ENCODE peak calls at places on chromosomes 13 and 19, in nine cellular contexts. S is stimulated activated CD4-positive, alpha-beta T cell treated with anti-CD3 and anti-CD28 coated beads, Interleukin-15, amount 100 ng/mL, for 1 hour; D is activated CD8-positive, alpha-beta T cell treated with anti-CD3 and anti-CD28 coated beads for 36 hours; J is NCI-H2081; I is COR-L47; U is RWPE1; A is HFF-Myc; P is heart left ventricle; V is hepatocyte. F is an unnamed sample.

GRCh38 chr13:112875627-112876026 is 93.4 kb upstream of the MCF2L start:
- DNase-seq in V (no peak), D (no peak), U (no peak), S (no peak), I (no peak), P (no peak), A (no peak), J (no peak), F (no peak)

GRCh38 chr13:79141082-79141481 is 265.0 kb downstream of the RBM26 start:
- DNase-seq in U (no peak), J (peak), A (no peak), P (no peak), D (no peak), V (no peak), I (no peak), S (no peak), F (no peak)

GRCh38 chr13:113088691-113089020 is 16.9 kb upstream of the F7 start:
- DNase-seq in U (no peak), I (no peak), P (peak), V (no peak), D (no peak), S (no peak), A (no peak), J (no peak), F (no peak)

GRCh38 chr13:112877066-112877465 is 91.9 kb upstream of the MCF2L start:
- DNase-seq in I (no peak), D (no peak), U (no peak), V (no peak), J (no peak), A (no peak), S (no peak), P (no peak), F (no peak)

GRCh38 chr13:66849706-66850105 is 380.4 kb downstream of the PCDH9 start:
- DNase-seq in A (no peak), J (no peak), V (no peak), I (no peak), P (no peak), D (no peak), U (no peak), S (no peak), F (no peak)

GRCh38 chr13:99614465-99614885 is 113.2 kb downstream of the TM9SF2 start:
- DNase-seq in J (peak), I (no peak), A (no peak), D (peak), P (no peak), S (no peak), U (peak), V (peak), F (no peak)

GRCh38 chr13:76129305-76130040 is 493.3 kb downstream of the LMO7 start:
- DNase-seq in S (no peak), U (no peak), J (no peak), V (peak), D (no peak), I (no peak), P (no peak), A (no peak), F (no peak)

GRCh38 chr19:4208385-4209094 is 20.8 kb upstream of the EBI3 start:
- DNase-seq in A (no peak), P (no peak), I (peak), D (no peak), U (no peak), V (peak), J (no peak), S (no peak), F (peak)

GRCh38 chr19:42121666-42122069 is 10.6 kb downstream of the POU2F2 start:
- DNase-seq in D (peak), U (peak), S (peak), I (no peak), V (no peak), P (peak), J (no peak), A (peak), F (no peak)

GRCh38 chr19:18501832-18502231 is 20.0 kb downstream of the ELL start:
- DNase-seq in U (no peak), D (no peak), A (no peak), J (no peak), S (no peak), V (no peak), P (no peak), I (no peak), F (no peak)

GRCh38 chr13:50131998-50132936 is 117.0 kb downstream of the KCNRG start:
- DNase-seq in V (no peak), U (no peak), D (peak), A (no peak), I (no peak), P (peak), S (no peak), J (no peak), F (no peak)

GRCh38 chr19:55460670-55461258 is 678 bp downstream of the ISOC2 start:
- DNase-seq in A (no peak), V (peak), I (peak), J (no peak), P (peak), S (no peak), D (peak), U (peak), F (peak)

GRCh38 chr19:48390188-48391099 is 907 bp downstream of the KDELR1 start:
- DNase-seq in P (peak), J (peak), S (peak), D (peak), I (peak), V (peak), A (no peak), U (peak), F (peak)

GRCh38 chr19:1856345-1856697 is 7.1 kb downstream of the KLF16 start:
- DNase-seq in A (no peak), I (no peak), D (peak), U (no peak), S (no peak), J (no peak), P (no peak), V (no peak), F (no peak)

GRCh38 chr13:65932587-65933239 is 1297.4 kb downstream of the PCDH9 start:
- DNase-seq in S (no peak), V (no peak), A (no peak), I (no peak), P (no peak), U (peak), J (no peak), D (no peak), F (no peak)

GRCh38 chr19:30073152-30074000 is 131.3 kb downstream of the URI1 start:
- DNase-seq in I (no peak), P (peak), U (no peak), D (no peak), V (no peak), S (no peak), J (no peak), A (no peak), F (no peak)

F was measured in Caki2.